ENCODE peak calls at places on chromosomes 12 and 14, in seven cellular contexts. C, T, G, Q, F, Z and H are unnamed samples.

GRCh38 chr14:75022655-75023054 is 19.9 kb downstream of the EIF2B2 start:
- DNase-seq in Z (peak), F (no peak), C (peak), G (peak), T (no peak), Q (no peak), H (no peak)

GRCh38 chr12:53065975-53066593 is 13.1 kb downstream of the SPRYD3 start:
- DNase-seq in F (peak), C (peak), T (no peak), G (peak), Q (peak), Z (peak), H (peak)

GRCh38 chr12:89350661-89351488 is 1.4 kb downstream of the DUSP6 start:
- DNase-seq in T (no peak), Z (no peak), F (no peak), Q (peak), G (no peak), C (peak), H (peak)

GRCh38 chr12:253116-253831 is 9.4 kb downstream of the SLC6A13 start:
- DNase-seq in C (no peak), F (peak), Z (no peak), T (no peak), Q (no peak), G (no peak), H (no peak)

GRCh38 chr12:69575346-69575745 is 9.9 kb upstream of the CCT2 start:
- DNase-seq in Z (no peak), F (no peak), T (no peak), C (no peak), Q (no peak), G (no peak), H (no peak)

GRCh38 chr12:47218191-47218654 is 138.5 kb upstream of the AMIGO2 start:
- DNase-seq in G (no peak), F (no peak), Q (peak), C (no peak), T (no peak), Z (no peak), H (no peak)

GRCh38 chr14:101474563-101475467 is 86.5 kb upstream of the DIO3 start:
- DNase-seq in Z (no peak), G (no peak), T (no peak), Q (no peak), F (peak), C (no peak), H (no peak)

GRCh38 chr12:80716711-80717469 is at the start of gene MYF5:
- DNase-seq in T (no peak), G (no peak), Q (no peak), F (no peak), C (no peak), Z (no peak), H (no peak)

GRCh38 chr14:52025310-52025709 is 36.0 kb downstream of the RTRAF start:
- DNase-seq in G (no peak), C (no peak), T (peak), Q (no peak), F (no peak), Z (no peak), H (no peak)

GRCh38 chr12:132465269-132466190 is 24.4 kb upstream of the FBRSL1 start:
- DNase-seq in G (peak), Q (no peak), T (no peak), F (no peak), C (no peak), Z (peak), H (no peak)

GRCh38 chr12:98296462-98297079 is 218.8 kb upstream of the TMPO start:
- DNase-seq in Q (no peak), F (no peak), Z (no peak), G (no peak), T (no peak), C (no peak), H (no peak)

GRCh38 chr14:38311655-38312054 is 55.8 kb upstream of the CLEC14A start:
- DNase-seq in Q (no peak), C (no peak), F (no peak), G (no peak), Z (no peak), T (no peak), H (no peak)

GRCh38 chr14:99627100-99627499 is 17.8 kb upstream of the HHIPL1 start:
- DNase-seq in G (no peak), T (no peak), Z (no peak), C (no peak), Q (no peak), F (no peak), H (no peak)

GRCh38 chr12:89959188-89959587 is 250.6 kb upstream of the ATP2B1 start:
- DNase-seq in Z (no peak), F (no peak), G (no peak), C (no peak), T (no peak), Q (no peak), H (no peak)

GRCh38 chr12:108803428-108804105 is 53.8 kb downstream of the SSH1 start:
- DNase-seq in F (peak), Q (peak), T (peak), C (no peak), G (peak), Z (peak), H (peak)

GRCh38 chr12:61654698-61655097 is 605.5 kb upstream of the USP15 start:
- DNase-seq in G (peak), C (no peak), Z (no peak), F (no peak), T (no peak), Q (no peak), H (no peak)

GRCh38 chr12:31947971-31948370 is 11.2 kb upstream of the RESF1 start:
- DNase-seq in C (no peak), Z (no peak), F (no peak), G (no peak), T (no peak), Q (no peak), H (no peak)

GRCh38 chr12:3061129-3061857 is 15.9 kb upstream of the TSPAN9 start:
- DNase-seq in G (no peak), C (no peak), Z (no peak), Q (no peak), T (no peak), F (no peak), H (no peak)

GRCh38 chr12:92702754-92703679 is at the start of gene PLEKHG7:
- DNase-seq in T (no peak), Q (no peak), F (no peak), G (no peak), Z (no peak), C (no peak), H (peak)

GRCh38 chr14:105139831-105140239 is 28.7 kb downstream of the JAG2 start:
- DNase-seq in Z (no peak), Q (no peak), F (no peak), T (no peak), C (no peak), G (no peak), H (no peak)

GRCh38 chr14:99862111-99862510 is 68.9 kb downstream of the EML1 start:
- DNase-seq in Q (no peak), F (no peak), G (no peak), T (peak), Z (no peak), C (no peak), H (no peak)